ENCODE peak calls at places on chromosomes 3 and 15, in six cellular contexts. B is left lung, K is stomach, C is endothelial cell of umbilical vein, Y is upper lobe of right lung, U is H1. Z is an unnamed sample. For H3K36me3, the result is how much of the 10 kb centered on the place peaks cover.

GRCh38 chr15:66764067-66764428 is 62.0 kb downstream of the SMAD6 start:
- DNase-seq in B (no peak), K (no peak), C (no peak), Y (no peak), U (no peak), Z (no peak)

GRCh38 chr15:85910796-85911195 is 116.1 kb upstream of the KLHL25 start:
- DNase-seq in B (no peak), K (peak), C (no peak), Y (no peak), U (no peak), Z (no peak)

GRCh38 chr3:133767607-133768006 is 21.4 kb downstream of the TF start:
- DNase-seq in B (no peak), K (no peak), C (no peak), Y (no peak), U (no peak), Z (no peak)

GRCh38 chr3:131036986-131037385 is 10.3 kb downstream of the NEK11 start:
- DNase-seq in B (no peak), K (no peak), C (no peak), Y (no peak), U (no peak), Z (peak)

GRCh38 chr3:171776839-171777607 is 33.3 kb downstream of the PLD1 start:
- DNase-seq in B (no peak), K (no peak), C (peak), Y (no peak), U (no peak), Z (no peak)

GRCh38 chr3:126022741-126023359 is 53.9 kb downstream of the ROPN1B start:
- DNase-seq in B (no peak), K (no peak), C (no peak), Y (peak), U (no peak), Z (no peak)

GRCh38 chr15:52438047-52438446 is 90.6 kb downstream of the MYO5A start:
- DNase-seq in B (no peak), K (no peak), C (peak), Y (no peak), U (no peak), Z (no peak)

GRCh38 chr3:51384145-51384729 is 854 bp upstream of the MANF start:
- DNase-seq in B (no peak), K (no peak), C (peak), Y (no peak), U (no peak), Z (peak)

GRCh38 chr3:10519236-10519635 is 13.8 kb upstream of the ATP2B2 start:
- DNase-seq in B (no peak), K (peak), C (no peak), Y (peak), U (no peak), Z (peak)

GRCh38 chr3:28326458-28326926 is 22.0 kb upstream of the ZCWPW2 start:
- DNase-seq in B (no peak), K (no peak), C (no peak), Y (no peak), U (no peak), Z (peak)

DNA sequence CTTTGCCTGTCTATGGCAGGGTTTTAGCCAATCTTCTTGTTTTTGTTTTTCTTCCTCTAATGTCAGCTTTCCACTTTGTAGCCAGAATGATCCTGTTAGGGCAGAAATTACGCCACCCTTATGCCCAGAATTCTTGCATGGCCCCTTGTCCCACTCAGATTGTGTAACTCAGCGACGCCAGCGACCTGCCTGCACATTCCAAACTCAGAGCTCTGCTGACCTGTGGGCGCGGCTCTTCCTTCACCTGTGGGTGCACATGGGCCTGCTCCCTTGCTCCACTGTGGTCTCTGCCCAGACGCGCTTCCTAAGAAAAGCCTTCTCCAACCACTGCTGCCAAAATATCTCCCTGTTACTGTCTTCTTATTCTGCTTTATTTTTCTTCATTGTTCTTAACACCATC is 45.0 kb downstream of the MED12L start:
- DNase-seq in B (peak), K (no peak), C (no peak), Y (peak), U (no peak), Z (no peak)
- H3K27ac ChIP-seq in B (no peak), K (no peak), C (no peak), Y (no peak), U (no peak), Z (no peak)

GRCh38 chr3:197847866-197848401 is 56.9 kb downstream of the LRCH3 start:
- DNase-seq in B (no peak), K (no peak), C (peak), Y (no peak), U (no peak), Z (peak)

GRCh38 chr3:197841789-197842188 is 50.7 kb downstream of the LRCH3 start:
- DNase-seq in B (no peak), K (no peak), C (no peak), Y (no peak), U (no peak), Z (no peak)

GRCh38 chr3:197846491-197846890 is 55.4 kb downstream of the LRCH3 start:
- DNase-seq in B (no peak), K (no peak), C (no peak), Y (no peak), U (no peak), Z (no peak)
- H3K36me3 ChIP-seq in B (under half), K (half or more), C (under half), Y (half or more), U (under half), Z (under half)

GRCh38 chr3:128484404-128485282 is 8.4 kb downstream of the GATA2 start:
- DNase-seq in B (peak), K (no peak), C (peak), Y (no peak), U (no peak), Z (no peak)
- H3K27ac ChIP-seq in B (peak), K (no peak), C (peak), Y (peak), U (no peak), Z (no peak)

DNA sequence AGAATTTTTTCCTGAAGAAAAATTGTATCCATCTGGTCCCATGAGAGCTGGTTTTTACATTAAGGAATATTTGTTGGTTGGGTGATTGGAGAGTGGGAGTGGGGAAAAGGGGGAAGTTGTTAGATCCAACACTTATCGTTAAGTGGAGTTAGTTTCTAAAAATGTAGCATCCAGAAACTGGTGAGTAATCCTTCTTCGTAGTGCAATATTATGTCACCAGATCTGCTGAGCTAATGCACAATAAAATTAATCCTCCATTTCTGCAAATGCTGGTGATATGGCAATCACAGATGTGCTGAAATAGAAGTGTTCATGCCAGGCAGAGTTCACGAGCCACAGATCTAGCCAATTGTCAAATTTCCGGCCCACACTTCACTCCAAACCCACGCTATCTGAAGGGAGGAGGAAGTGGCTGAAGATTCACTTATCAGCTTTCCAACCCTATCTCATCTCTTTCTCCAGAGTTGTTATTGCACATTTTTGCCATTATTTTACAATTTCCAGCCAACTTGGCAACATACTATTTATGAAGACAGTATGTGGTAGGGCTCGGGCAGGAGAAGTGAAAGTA is 313.5 kb upstream of the ATP11B start:
- DNase-seq in B (no peak), K (no peak), C (no peak), Y (no peak), U (no peak), Z (no peak)
- H3K36me3 ChIP-seq in B (under half), K (under half), C (under half), Y (under half), U (under half), Z (under half)

GRCh38 chr3:101861978-101862421 is 12.7 kb downstream of the NFKBIZ start:
- DNase-seq in B (no peak), K (no peak), C (no peak), Y (no peak), U (no peak), Z (no peak)
- H3K27ac ChIP-seq in B (peak), K (no peak), C (no peak), Y (no peak), U (no peak), Z (no peak)

GRCh38 chr15:43799209-43799944 is 643 bp downstream of the SERINC4 start:
- DNase-seq in B (no peak), K (no peak), C (no peak), Y (no peak), U (no peak), Z (no peak)

GRCh38 chr15:43796566-43796965 is 3.5 kb downstream of the SERINC4 start:
- DNase-seq in B (no peak), K (no peak), C (no peak), Y (no peak), U (no peak), Z (no peak)

GRCh38 chr15:43795997-43796396 is 3.9 kb downstream of the SERF2 start:
- DNase-seq in B (no peak), K (no peak), C (no peak), Y (no peak), U (peak), Z (no peak)

GRCh38 chr15:43800286-43801136 is at the start of gene HYPK:
- DNase-seq in B (peak), K (peak), C (peak), Y (peak), U (peak), Z (peak)

GRCh38 chr15:43799945-43800285 is at the start of gene SERINC4:
- DNase-seq in B (no peak), K (no peak), C (no peak), Y (peak), U (no peak), Z (no peak)
- H3K36me3 ChIP-seq in B (under half), K (half or more), C (under half), Y (half or more), U (under half), Z (under half)

DNA sequence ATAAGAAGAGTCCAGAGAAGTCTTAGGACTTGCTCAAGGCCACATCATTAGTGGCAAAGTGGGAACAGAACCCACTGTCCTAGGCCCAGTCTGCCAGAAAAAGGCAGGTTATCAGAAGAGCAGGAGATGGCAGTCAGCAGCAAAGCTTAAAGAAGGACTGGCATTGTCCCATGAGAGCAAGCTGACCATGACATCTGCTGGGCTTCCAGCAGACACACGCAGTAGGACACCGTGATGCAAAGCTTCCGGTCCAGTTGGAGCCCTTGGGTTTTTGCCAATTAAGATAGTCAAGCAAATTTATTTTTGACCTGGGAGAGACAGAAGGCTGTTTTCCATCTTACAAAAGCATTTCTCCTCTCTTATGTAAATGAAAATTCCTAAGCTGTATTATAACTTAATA is 42.1 kb downstream of the ZBTB38 start:
- DNase-seq in B (no peak), K (no peak), C (no peak), Y (no peak), U (no peak), Z (peak)
- H3K27ac ChIP-seq in B (peak), K (peak), C (peak), Y (peak), U (no peak), Z (peak)

DNA sequence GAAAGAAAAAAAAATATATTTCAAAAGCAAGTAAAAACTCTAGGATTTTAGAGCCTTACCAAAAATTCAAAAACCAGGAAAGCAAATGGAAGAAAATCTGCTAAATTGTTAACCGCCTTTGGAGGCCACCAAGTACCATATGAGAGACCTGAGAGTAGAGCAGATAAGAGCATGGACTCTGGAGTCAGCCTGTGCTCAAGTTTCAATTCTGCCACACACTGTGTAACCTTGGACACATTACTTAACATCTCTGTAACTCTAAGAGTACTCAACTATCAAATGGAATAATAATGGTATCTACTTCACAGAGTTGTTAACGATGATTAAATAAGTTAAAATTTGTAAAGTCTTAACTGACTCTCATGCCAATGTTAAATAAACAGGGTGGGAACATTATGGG is 12.7 kb downstream of the RBSN start:
- DNase-seq in B (no peak), K (no peak), C (no peak), Y (no peak), U (no peak), Z (no peak)
- H3K36me3 ChIP-seq in B (under half), K (half or more), C (under half), Y (half or more), U (under half), Z (under half)

DNA sequence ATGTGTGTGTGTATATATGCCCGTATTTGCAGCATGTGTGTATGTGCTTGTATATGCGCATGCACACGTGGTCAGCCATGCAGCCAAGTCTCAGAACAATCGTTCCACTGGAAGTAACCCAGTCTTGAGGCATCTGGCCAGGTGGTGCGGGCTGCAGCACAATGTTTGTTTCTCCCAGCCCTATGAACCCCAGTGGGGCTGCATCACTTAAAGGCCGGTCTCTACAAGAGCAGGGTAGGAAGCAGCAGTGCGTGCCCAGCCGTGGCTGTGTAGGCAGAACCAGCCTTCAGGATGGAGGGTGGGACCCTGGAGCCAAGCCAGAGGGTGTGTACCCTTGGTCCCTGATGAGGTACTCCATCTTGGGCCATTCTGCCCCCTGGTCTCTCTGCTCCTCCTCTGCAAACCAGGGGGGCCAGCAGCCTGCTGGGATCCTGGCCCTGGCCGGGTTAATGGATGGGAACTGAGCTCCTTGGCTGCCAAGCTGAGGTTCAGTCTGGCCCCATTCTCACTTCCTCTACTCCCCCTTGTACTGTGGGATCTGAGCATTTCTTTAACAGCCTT is 11.8 kb downstream of the KLF13 start:
- DNase-seq in B (no peak), K (peak), C (no peak), Y (peak), U (no peak), Z (no peak)
- H3K27ac ChIP-seq in B (peak), K (peak), C (no peak), Y (peak), U (no peak), Z (peak)

DNA sequence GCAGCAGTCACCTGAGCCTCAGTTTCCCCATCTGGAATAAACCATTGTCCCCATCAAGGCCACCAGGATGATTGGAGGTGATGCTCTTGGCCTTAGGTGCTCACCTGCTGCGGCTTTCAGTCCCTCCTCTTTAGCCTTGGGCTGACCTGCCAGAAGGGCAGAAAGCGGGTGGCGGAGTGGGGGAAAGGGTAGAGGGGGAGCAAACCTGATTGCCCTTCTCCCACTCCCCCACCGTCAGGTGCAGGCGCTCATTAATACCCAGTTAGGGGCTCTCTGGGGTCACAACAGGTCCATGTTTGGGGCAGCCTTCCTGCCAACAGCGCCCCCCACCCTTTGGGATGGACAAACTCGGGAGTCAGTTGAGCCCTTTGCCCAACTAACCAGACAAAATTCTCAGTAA is 50.5 kb downstream of the GRIP2 start:
- DNase-seq in B (no peak), K (no peak), C (no peak), Y (no peak), U (no peak), Z (no peak)
- H3K36me3 ChIP-seq in B (under half), K (under half), C (under half), Y (under half), U (under half), Z (under half)